ENCODE peak calls at places on chromosomes 2 and 18, in five cellular contexts. I, R, Q, Z and O are unnamed samples.

GRCh38 chr2:16318474-16319195 is 347.0 kb downstream of the CYRIA start:
- DNase-seq in I (no peak), R (no peak), Q (no peak), Z (peak), O (no peak)

GRCh38 chr2:71995067-71995665 is 152.5 kb downstream of the CYP26B1 start:
- DNase-seq in R (no peak), I (no peak), Z (peak), Q (no peak), O (no peak)

GRCh38 chr2:72755647-72756423 is 70.0 kb downstream of the EXOC6B start:
- DNase-seq in Q (no peak), I (no peak), Z (no peak), R (peak), O (no peak)

GRCh38 chr2:15378148-15378908 is 182.8 kb downstream of the NBAS start:
- DNase-seq in Q (no peak), Z (no peak), R (no peak), I (no peak), O (no peak)

GRCh38 chr18:46226461-46226860 is 122.3 kb downstream of the HAUS1 start:
- DNase-seq in Q (no peak), I (no peak), R (peak), Z (no peak), O (no peak)

GRCh38 chr18:59874166-59874565 is 25.6 kb upstream of the PMAIP1 start:
- DNase-seq in I (no peak), Z (peak), Q (no peak), R (peak), O (no peak)

GRCh38 chr2:207505180-207505579 is 24.6 kb upstream of the CREB1 start:
- DNase-seq in Q (no peak), I (no peak), R (no peak), Z (no peak), O (no peak)

GRCh38 chr18:76364282-76365259 is 130.5 kb downstream of the ZNF516 start:
- DNase-seq in R (no peak), Q (no peak), Z (no peak), I (no peak), O (no peak)

GRCh38 chr2:109266511-109266910 is 137.5 kb downstream of the SH3RF3 start:
- DNase-seq in Q (no peak), Z (no peak), R (no peak), I (no peak), O (no peak)

GRCh38 chr2:201116959-201117734 is 1.2 kb downstream of the CFLAR start:
- DNase-seq in R (no peak), Z (peak), Q (no peak), I (peak), O (no peak)

GRCh38 chr2:203814661-203815540 is 52.7 kb upstream of the CTLA4 start:
- DNase-seq in I (peak), Z (peak), R (no peak), Q (peak), O (no peak)

GRCh38 chr2:36415623-36416022 is 60.0 kb downstream of the CRIM1 start:
- DNase-seq in I (no peak), Z (no peak), R (no peak), Q (no peak), O (no peak)

GRCh38 chr2:112065966-112066365 is 10.9 kb downstream of the TMEM87B start:
- DNase-seq in I (no peak), Q (no peak), R (peak), Z (no peak), O (no peak)

GRCh38 chr2:25131567-25132295 is 36.6 kb downstream of the POMC start:
- DNase-seq in Q (no peak), R (no peak), Z (no peak), I (no peak), O (no peak)

GRCh38 chr2:71833855-71834554 is 313.7 kb downstream of the CYP26B1 start:
- DNase-seq in Q (no peak), R (peak), I (no peak), Z (no peak), O (no peak)

GRCh38 chr2:190842606-190843104 is 38.0 kb upstream of the GLS start:
- DNase-seq in I (no peak), R (no peak), Z (no peak), Q (no peak), O (no peak)

GRCh38 chr2:134669731-134670669 is 48.8 kb downstream of the TMEM163 start:
- DNase-seq in Q (no peak), I (peak), R (no peak), Z (no peak), O (no peak)

GRCh38 chr2:213792045-213792444 is 507.8 kb downstream of the SPAG16 start:
- DNase-seq in Q (no peak), R (no peak), Z (no peak), I (no peak), O (no peak)

GRCh38 chr2:238286551-238286950 is 1.9 kb downstream of the PER2 start:
- DNase-seq in Q (peak), Z (no peak), I (no peak), R (peak), O (no peak)
- H3K4me3 ChIP-seq in Q (peak), Z (no peak), I (no peak), R (no peak), O (peak)

GRCh38 chr2:105399207-105399861 is 483 bp upstream of the FHL2 start:
- DNase-seq in Z (no peak), Q (no peak), R (no peak), I (no peak), O (no peak)

GRCh38 chr2:105397025-105397722 is 1.7 kb downstream of the FHL2 start:
- DNase-seq in I (no peak), Q (no peak), Z (peak), R (no peak), O (no peak)

GRCh38 chr2:105396254-105397024 is 2.4 kb downstream of the FHL2 start:
- DNase-seq in Q (no peak), R (peak), I (no peak), Z (peak), O (no peak)

GRCh38 chr2:105398522-105399206 is at the start of gene FHL2:
- DNase-seq in R (no peak), I (peak), Q (no peak), Z (peak), O (no peak)

GRCh38 chr2:105397959-105398521 is 811 bp downstream of the FHL2 start:
- DNase-seq in Q (no peak), I (no peak), R (no peak), Z (peak), O (no peak)
- H3K4me3 ChIP-seq in Q (peak), I (peak), R (peak), Z (peak), O (peak)

GRCh38 chr2:120344991-120345975 is 653 bp upstream of the INHBB start:
- DNase-seq in R (no peak), I (no peak), Q (no peak), Z (no peak), O (no peak)
- H3K4me3 ChIP-seq in R (peak), I (peak), Q (peak), Z (no peak), O (peak)

GRCh38 chr18:74291771-74292540 is at the start of gene CYB5A:
- DNase-seq in R (peak), I (peak), Z (peak), Q (peak), O (peak)

GRCh38 chr18:74288730-74289129 is 3.0 kb downstream of the CYB5A start:
- DNase-seq in R (no peak), Z (no peak), I (no peak), Q (no peak), O (no peak)

GRCh38 chr18:74289137-74289536 is 2.6 kb downstream of the CYB5A start:
- DNase-seq in R (no peak), Q (no peak), I (no peak), Z (no peak), O (no peak)

GRCh38 chr18:74290831-74291770 is 662 bp downstream of the CYB5A start:
- DNase-seq in I (no peak), R (no peak), Z (no peak), Q (no peak), O (no peak)

DNA sequence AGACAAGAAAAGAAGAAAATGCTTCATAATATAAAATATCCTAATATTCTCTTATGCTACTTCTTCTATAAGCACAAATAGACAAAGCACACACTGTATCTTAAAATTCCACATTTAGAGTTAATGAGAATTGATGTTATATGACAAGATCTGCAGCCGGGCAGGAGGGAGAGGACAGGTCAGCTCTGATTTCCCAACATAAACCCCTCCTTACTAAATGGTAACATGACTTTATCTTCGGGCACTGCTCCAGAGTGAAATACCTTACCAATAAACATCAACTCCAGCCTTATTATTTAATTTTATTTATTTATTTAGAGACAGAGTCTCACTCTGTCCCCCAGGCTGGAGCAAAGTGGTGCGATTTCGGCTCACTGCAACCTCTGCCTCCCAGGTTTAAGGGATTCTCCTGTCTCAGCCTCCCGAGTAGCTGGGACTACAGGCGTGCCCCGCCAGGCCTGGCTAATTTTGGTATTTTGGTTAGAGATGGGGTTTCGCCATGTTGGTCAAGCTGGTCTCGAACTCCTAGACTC is 1.8 kb downstream of the CYB5A start:
- DNase-seq in I (no peak), Q (no peak), R (no peak), Z (no peak), O (no peak)
- H3K4me3 ChIP-seq in I (no peak), Q (no peak), R (no peak), Z (no peak), O (peak)

DNA sequence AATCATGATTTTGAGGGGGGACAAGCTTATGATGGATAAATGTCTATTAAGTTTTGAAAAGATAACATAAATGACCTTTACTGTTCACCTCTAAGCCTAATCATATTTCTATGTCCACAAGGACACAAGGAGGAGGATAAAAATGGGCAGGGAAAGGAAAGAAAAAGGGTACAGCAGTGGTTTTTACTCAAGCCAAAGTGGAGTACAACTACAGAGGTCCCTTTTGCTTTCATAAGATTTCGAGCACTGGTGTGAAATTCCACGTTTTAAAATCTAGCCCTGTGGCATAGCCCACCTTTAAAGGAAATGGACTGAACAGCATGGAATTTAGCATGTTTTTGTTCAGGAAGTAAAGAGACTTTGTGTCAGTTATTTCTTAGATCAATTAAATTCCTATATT is 19.2 kb downstream of the FN1 start:
- DNase-seq in I (no peak), R (no peak), Z (no peak), Q (no peak), O (no peak)
- H3K4me3 ChIP-seq in I (no peak), R (no peak), Z (no peak), Q (no peak), O (no peak)

DNA sequence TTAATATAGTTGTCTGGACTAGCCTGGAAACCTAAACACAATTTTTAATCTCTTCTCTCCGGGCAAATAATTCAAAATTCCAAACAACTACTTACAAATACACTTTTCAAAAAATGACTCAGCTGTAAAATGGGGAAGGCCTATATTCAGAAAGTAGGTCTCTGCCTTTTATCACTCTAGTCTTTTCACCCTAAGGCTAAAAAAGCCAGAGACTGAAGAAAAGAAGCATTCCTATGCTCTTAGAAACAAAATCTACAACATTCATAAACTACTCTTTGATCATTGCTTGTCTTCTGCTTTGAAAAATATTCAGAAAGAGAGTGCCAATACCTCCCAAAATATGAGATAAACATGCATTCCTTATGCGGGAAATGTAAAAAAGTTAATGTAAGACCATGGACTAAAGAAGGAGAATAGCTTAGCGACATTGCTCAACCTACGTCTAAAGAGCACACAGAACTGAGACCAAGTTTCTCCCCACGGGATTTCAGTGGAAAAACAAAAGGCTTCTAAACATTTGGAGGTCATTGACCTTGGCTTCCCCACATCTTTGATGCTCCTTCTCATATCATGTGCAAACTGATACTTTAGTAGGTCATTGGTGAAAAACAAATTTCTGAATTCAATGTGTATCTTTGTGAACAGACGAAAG is 74.4 kb upstream of the EPB41L3 start:
- DNase-seq in Q (no peak), Z (no peak), R (no peak), I (no peak), O (no peak)
- H3K4me3 ChIP-seq in Q (no peak), Z (no peak), R (no peak), I (no peak), O (no peak)

DNA sequence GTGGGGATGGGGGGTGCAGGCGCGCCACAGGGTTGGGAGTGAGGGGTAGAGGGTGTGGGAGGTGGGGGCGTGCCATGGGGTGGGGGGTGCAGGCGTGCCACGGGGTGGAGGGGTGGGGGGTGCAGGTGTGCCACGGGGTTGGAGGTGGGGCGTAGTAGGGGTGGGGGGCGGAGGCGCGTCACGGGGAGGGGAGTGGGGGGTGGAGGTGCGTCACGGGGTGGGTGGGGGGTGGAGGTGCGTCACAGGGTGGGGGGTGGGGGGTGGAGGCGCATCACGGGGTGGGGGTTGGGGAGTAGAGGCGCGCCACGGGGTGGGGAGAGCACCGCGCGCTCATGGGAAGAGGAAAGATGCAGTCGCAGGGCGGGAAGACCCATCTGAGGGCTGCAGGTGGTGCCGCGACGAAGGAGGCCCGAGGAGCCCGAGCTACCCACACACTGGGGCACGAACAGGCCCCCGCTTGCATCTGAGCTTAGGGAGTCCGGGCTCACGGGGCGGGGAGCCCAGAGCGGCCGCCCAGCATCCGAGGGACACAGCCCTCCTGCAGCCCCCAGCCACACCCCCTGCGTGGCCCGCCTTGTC is 37.5 kb downstream of the SNED1 start:
- DNase-seq in I (peak), Q (no peak), R (no peak), Z (no peak), O (no peak)
- H3K4me3 ChIP-seq in I (peak), Q (peak), R (no peak), Z (no peak), O (peak)

DNA sequence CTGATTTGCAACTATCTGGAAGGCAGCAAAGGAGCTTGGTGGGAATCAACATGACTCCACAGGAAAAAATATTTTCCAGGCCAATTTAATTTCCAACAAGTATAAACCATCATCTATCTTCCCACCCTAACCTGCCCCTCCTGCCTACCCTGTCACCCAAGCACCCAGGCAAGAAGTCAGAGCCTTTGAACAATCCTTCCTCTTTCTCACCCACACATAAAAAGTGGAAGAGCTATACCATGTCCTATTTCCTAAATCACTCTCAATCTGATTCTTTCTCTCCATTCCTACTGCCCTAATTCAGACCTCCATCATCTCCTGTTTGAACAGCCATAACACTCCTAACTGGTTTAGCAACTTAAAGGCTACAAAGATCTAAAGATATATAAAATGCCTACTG is 12.6 kb downstream of the SPIRE1 start:
- DNase-seq in Q (no peak), Z (no peak), I (no peak), R (no peak), O (no peak)
- H3K4me3 ChIP-seq in Q (no peak), Z (no peak), I (no peak), R (no peak), O (no peak)

GRCh38 chr2:151182396-151182795 is 79.3 kb downstream of the RBM43 start:
- DNase-seq in Z (no peak), R (no peak), Q (no peak), I (no peak), O (no peak)
- H3K4me3 ChIP-seq in Z (no peak), R (no peak), Q (no peak), I (no peak), O (no peak)